ENCODE peak calls at places on chromosomes 7 and 10, in seven cellular contexts. E is NCI-H2029 treated with DMSO at 0.1 percent for 48 hours; W is HEK293T; M is T follicular helper cell; A is pancreas; G is activated CD4-positive, alpha-beta T cell treated with anti-CD3 and anti-CD28 coated beads for 36 hours; N is GM04503. S is an unnamed sample.

GRCh38 chr10:73812662-73813061 is 1.3 kb upstream of the NDST2 start:
- DNase-seq in E (no peak), W (no peak), M (no peak), A (no peak), G (no peak), N (no peak), S (no peak)

GRCh38 chr7:114930107-114930521 is 8.2 kb downstream of the MDFIC start:
- DNase-seq in E (no peak), W (no peak), M (no peak), A (no peak), G (no peak), N (no peak), S (no peak)

GRCh38 chr10:7572435-7572834 is 94.3 kb downstream of the ITIH5 start:
- DNase-seq in E (no peak), W (no peak), M (no peak), A (no peak), G (no peak), N (peak), S (no peak)

GRCh38 chr10:61159253-61159652 is 215.3 kb upstream of the RHOBTB1 start:
- DNase-seq in E (no peak), W (no peak), M (no peak), A (no peak), G (no peak), N (no peak), S (no peak)

GRCh38 chr7:66748791-66749190 is 8.3 kb downstream of the RABGEF1 start:
- DNase-seq in E (no peak), W (no peak), M (no peak), A (no peak), G (no peak), N (no peak), S (peak)

GRCh38 chr10:804191-804781 is 114.8 kb upstream of the DIP2C start:
- DNase-seq in E (no peak), W (no peak), M (no peak), A (peak), G (no peak), N (no peak), S (no peak)

GRCh38 chr10:70441161-70441876 is at the start of gene NODAL:
- DNase-seq in E (no peak), W (no peak), M (no peak), A (peak), G (peak), N (no peak), S (no peak)

GRCh38 chr10:96468845-96469244 is 44.9 kb downstream of the TLL2 start:
- DNase-seq in E (no peak), W (no peak), M (no peak), A (no peak), G (no peak), N (no peak), S (no peak)

GRCh38 chr7:13991791-13992620 is 2.5 kb upstream of the ETV1 start:
- DNase-seq in E (no peak), W (no peak), M (no peak), A (no peak), G (no peak), N (no peak), S (no peak)

GRCh38 chr10:79445217-79445707 is at the start of gene ZCCHC24:
- DNase-seq in E (no peak), W (peak), M (no peak), A (peak), G (peak), N (no peak), S (no peak)

GRCh38 chr7:131107343-131108211 is 220.1 kb upstream of the MKLN1 start:
- DNase-seq in E (peak), W (peak), M (peak), A (peak), G (peak), N (peak), S (no peak)

GRCh38 chr10:43123361-43124093 is 14.7 kb upstream of the CSGALNACT2 start:
- DNase-seq in E (no peak), W (no peak), M (no peak), A (no peak), G (no peak), N (no peak), S (no peak)

GRCh38 chr7:82506702-82507101 is 63.1 kb upstream of the CACNA2D1 start:
- DNase-seq in E (no peak), W (no peak), M (no peak), A (no peak), G (no peak), N (no peak), S (no peak)

GRCh38 chr7:10981317-10981716 is 7.6 kb downstream of the PHF14 start:
- DNase-seq in E (no peak), W (no peak), M (no peak), A (no peak), G (no peak), N (no peak), S (no peak)

GRCh38 chr10:79046991-79047874 is 21.5 kb upstream of the ZMIZ1 start:
- DNase-seq in E (no peak), W (no peak), M (no peak), A (peak), G (peak), N (no peak), S (no peak)

GRCh38 chr10:28661035-28661434 is 16.3 kb upstream of the BAMBI start:
- DNase-seq in E (no peak), W (no peak), M (no peak), A (no peak), G (no peak), N (peak), S (no peak)

GRCh38 chr10:87844837-87845623 is 18.3 kb downstream of the KLLN start:
- DNase-seq in E (no peak), W (no peak), M (no peak), A (no peak), G (peak), N (no peak), S (no peak)

GRCh38 chr10:104391150-104391968 is 37.7 kb downstream of the CFAP58 start:
- DNase-seq in E (no peak), W (no peak), M (no peak), A (no peak), G (peak), N (no peak), S (peak)

GRCh38 chr7:74490546-74490945 is 36.8 kb downstream of the GTF2IRD1 start:
- DNase-seq in E (no peak), W (no peak), M (no peak), A (no peak), G (no peak), N (no peak), S (no peak)

GRCh38 chr10:78301481-78301880 is 267.8 kb downstream of the RPS24 start:
- DNase-seq in E (no peak), W (no peak), M (no peak), A (no peak), G (no peak), N (no peak), S (no peak)

GRCh38 chr7:155002411-155003214 is at the start of gene PAXIP1:
- DNase-seq in E (no peak), W (peak), M (peak), A (peak), G (peak), N (no peak), S (no peak)

GRCh38 chr7:151276651-151277590 is 28.4 kb upstream of the SMARCD3 start:
- DNase-seq in E (no peak), W (peak), M (peak), A (peak), G (peak), N (no peak), S (peak)

GRCh38 chr7:101950450-101951119 is 133.2 kb downstream of the CUX1 start:
- DNase-seq in E (no peak), W (peak), M (no peak), A (no peak), G (no peak), N (peak), S (no peak)

GRCh38 chr7:134819401-134819800 is 40.0 kb downstream of the CALD1 start:
- DNase-seq in E (no peak), W (no peak), M (no peak), A (no peak), G (no peak), N (no peak), S (no peak)

GRCh38 chr7:106111671-106112117 is 418 bp downstream of the SYPL1 start:
- DNase-seq in E (peak), W (peak), M (peak), A (peak), G (peak), N (no peak), S (no peak)

GRCh38 chr10:15842493-15843169 is 17.7 kb downstream of the MINDY3 start:
- DNase-seq in E (no peak), W (no peak), M (no peak), A (no peak), G (no peak), N (no peak), S (no peak)

GRCh38 chr10:103452714-103453230 is 602 bp upstream of the CALHM2 start:
- DNase-seq in E (no peak), W (no peak), M (no peak), A (no peak), G (no peak), N (no peak), S (no peak)

GRCh38 chr10:91672021-91672608 is 39.2 kb upstream of the PPP1R3C start:
- DNase-seq in E (peak), W (peak), M (no peak), A (no peak), G (no peak), N (peak), S (no peak)

GRCh38 chr10:7320072-7320471 is 90.8 kb downstream of the SFMBT2 start:
- DNase-seq in E (no peak), W (no peak), M (no peak), A (no peak), G (no peak), N (no peak), S (no peak)

GRCh38 chr10:90451283-90451682 is 406.6 kb downstream of the HTR7 start:
- DNase-seq in E (no peak), W (no peak), M (no peak), A (no peak), G (no peak), N (no peak), S (no peak)

GRCh38 chr7:50954716-50955115 is 172.0 kb upstream of the GRB10 start:
- DNase-seq in E (no peak), W (no peak), M (no peak), A (no peak), G (no peak), N (no peak), S (no peak)

GRCh38 chr7:25025218-25025671 is 45.3 kb upstream of the OSBPL3 start:
- DNase-seq in E (no peak), W (no peak), M (no peak), A (no peak), G (no peak), N (peak), S (no peak)

GRCh38 chr7:27095050-27095896 is 527 bp downstream of the HOXA1 start:
- DNase-seq in E (no peak), W (no peak), M (no peak), A (no peak), G (peak), N (no peak), S (no peak)

GRCh38 chr7:117974891-117975290 is 101.7 kb upstream of the CTTNBP2 start:
- DNase-seq in E (no peak), W (no peak), M (no peak), A (no peak), G (no peak), N (no peak), S (no peak)

GRCh38 chr7:46478046-46478445 is 557.0 kb upstream of the IGFBP3 start:
- DNase-seq in E (no peak), W (no peak), M (no peak), A (no peak), G (no peak), N (peak), S (no peak)